ENCODE peak calls at places on chromosome 20, in seven cellular contexts. T is HTR-8/SVneo, D is neural crest cell, M is suprapubic skin, S is NCI-H1105, V is HFFc6, P is CD14-positive monocyte. E is an unnamed sample.

GRCh38 chr20:13220194-13220856 is 749 bp upstream of the ISM1 start:
- DNase-seq in T (no peak), D (peak; percentile 40), M (peak; percentile 88), S (no peak), V (no peak), P (no peak), E (no peak)

GRCh38 chr20:59222982-59223610 is 59.5 kb downstream of the ZNF831 start:
- DNase-seq in T (peak; percentile 52), D (peak; percentile 27), M (no peak), S (no peak), V (no peak), P (no peak), E (no peak)

GRCh38 chr20:32077192-32077591 is 25.1 kb downstream of the HCK start:
- DNase-seq in T (no peak), D (no peak), M (no peak), S (no peak), V (no peak), P (no peak), E (no peak)

GRCh38 chr20:63457737-63458136 is 14.7 kb downstream of the KCNQ2 start:
- DNase-seq in T (no peak), D (no peak), M (no peak), S (no peak), V (no peak), P (no peak), E (no peak)

GRCh38 chr20:61448396-61448795 is 196.3 kb downstream of the CDH4 start:
- DNase-seq in T (no peak), D (no peak), M (no peak), S (no peak), V (no peak), P (no peak), E (no peak)

GRCh38 chr20:52379723-52380336 is 188.3 kb upstream of the ZFP64 start:
- DNase-seq in T (peak; percentile 55), D (peak; percentile 45), M (no peak), S (no peak), V (no peak), P (no peak), E (no peak)

GRCh38 chr20:59938221-59938620 is 1.9 kb downstream of the PPP1R3D start:
- DNase-seq in T (peak; percentile 45), D (no peak), M (no peak), S (no peak), V (peak; percentile 83), P (no peak), E (no peak)

GRCh38 chr20:39347626-39348025 is 385.5 kb downstream of the DHX35 start:
- DNase-seq in T (no peak), D (no peak), M (no peak), S (no peak), V (no peak), P (no peak), E (no peak)

GRCh38 chr20:19757487-19757972 is 528 bp upstream of the RIN2 start:
- DNase-seq in T (peak; percentile 39), D (peak; percentile 57), M (peak; percentile 92), S (peak; percentile 26), V (peak; percentile 57), P (no peak), E (peak; percentile 56)

GRCh38 chr20:38973546-38974120 is 11.5 kb downstream of the DHX35 start:
- DNase-seq in T (no peak), D (no peak), M (no peak), S (peak; percentile 60), V (peak; percentile 65), P (no peak), E (no peak)

GRCh38 chr20:61253264-61253639 is 1.2 kb downstream of the CDH4 start:
- DNase-seq in T (peak; percentile 81), D (peak; percentile 50), M (no peak), S (peak; percentile 37), V (peak; percentile 41), P (no peak), E (no peak)

GRCh38 chr20:62893700-62894099 is 32.1 kb upstream of the TCFL5 start:
- DNase-seq in T (no peak), D (no peak), M (no peak), S (no peak), V (no peak), P (no peak), E (no peak)

GRCh38 chr20:33065785-33066184 is 12.1 kb downstream of the BPIFB3 start:
- DNase-seq in T (no peak), D (no peak), M (no peak), S (no peak), V (no peak), P (no peak), E (no peak)

GRCh38 chr20:38970302-38970701 is 8.2 kb downstream of the DHX35 start:
- DNase-seq in T (peak; percentile 38), D (no peak), M (no peak), S (no peak), V (peak; percentile 89), P (no peak), E (peak; percentile 82)

GRCh38 chr20:34111057-34111711 is 859 bp downstream of the EIF2S2 start:
- DNase-seq in T (no peak), D (no peak), M (peak; percentile 71), S (no peak), V (peak; percentile 55), P (no peak), E (peak; percentile 34)

GRCh38 chr20:58660855-58661254 is 9.8 kb downstream of the STX16 start:
- DNase-seq in T (no peak), D (no peak), M (no peak), S (no peak), V (no peak), P (no peak), E (no peak)

GRCh38 chr20:8018928-8019177 is 708 bp downstream of the TMX4 start:
- DNase-seq in T (no peak), D (no peak), M (no peak), S (peak; percentile 56), V (no peak), P (no peak), E (no peak)

GRCh38 chr20:22810626-22811559 is 224.2 kb upstream of the SSTR4 start:
- DNase-seq in T (no peak), D (no peak), M (no peak), S (no peak), V (no peak), P (no peak), E (no peak)

GRCh38 chr20:43507150-43508080 is at the start of gene L3MBTL1:
- DNase-seq in T (peak; percentile 97), D (peak; percentile 40), M (no peak), S (peak; percentile 25), V (no peak), P (no peak), E (no peak)

GRCh38 chr20:33770005-33770404 is 38.2 kb downstream of the ZNF341 start:
- DNase-seq in T (no peak), D (no peak), M (no peak), S (no peak), V (no peak), P (no peak), E (no peak)

GRCh38 chr20:44396369-44396768 is 40.9 kb downstream of the HNF4A start:
- DNase-seq in T (no peak), D (no peak), M (no peak), S (no peak), V (no peak), P (no peak), E (no peak)

GRCh38 chr20:33909331-33909921 is 84.3 kb upstream of the RALY start:
- DNase-seq in T (peak; percentile 84), D (no peak), M (no peak), S (no peak), V (peak; percentile 91), P (no peak), E (no peak)

GRCh38 chr20:22583773-22584629 is at the start of gene FOXA2:
- DNase-seq in T (no peak), D (no peak), M (no peak), S (peak; percentile 67), V (no peak), P (no peak), E (no peak)

GRCh38 chr20:56411759-56412472 is at the start of gene CASS4:
- DNase-seq in T (no peak), D (no peak), M (no peak), S (no peak), V (no peak), P (no peak), E (peak; percentile 42)

GRCh38 chr20:16369441-16369840 is 203.8 kb downstream of the KIF16B start:
- DNase-seq in T (no peak), D (no peak), M (no peak), S (no peak), V (no peak), P (no peak), E (no peak)

GRCh38 chr20:63791497-63792156 is 39.4 kb downstream of the ZBTB46 start:
- DNase-seq in T (no peak), D (peak; percentile 16), M (no peak), S (no peak), V (no peak), P (no peak), E (no peak)

GRCh38 chr20:49646126-49646525 is 67.6 kb downstream of the B4GALT5 start:
- DNase-seq in T (no peak), D (no peak), M (no peak), S (no peak), V (peak; percentile 86), P (no peak), E (peak; percentile 32)

GRCh38 chr20:51661609-51662178 is 106.5 kb downstream of the ATP9A start:
- DNase-seq in T (peak; percentile 69), D (no peak), M (no peak), S (no peak), V (peak; percentile 74), P (no peak), E (peak; percentile 28)

GRCh38 chr20:8473459-8473858 is 341.4 kb downstream of the PLCB1 start:
- DNase-seq in T (no peak), D (no peak), M (no peak), S (no peak), V (peak; percentile 13), P (no peak), E (no peak)

GRCh38 chr20:33803921-33804337 is 7.2 kb upstream of the CHMP4B start:
- DNase-seq in T (peak; percentile 46), D (no peak), M (no peak), S (no peak), V (peak; percentile 73), P (no peak), E (peak; percentile 40)

GRCh38 chr20:53291548-53291947 is 302.1 kb downstream of the ZNF217 start:
- DNase-seq in T (peak; percentile 15), D (peak; percentile 13), M (no peak), S (no peak), V (no peak), P (no peak), E (no peak)

GRCh38 chr20:22797103-22797502 is 212.7 kb upstream of the FOXA2 start:
- DNase-seq in T (no peak), D (no peak), M (no peak), S (no peak), V (no peak), P (no peak), E (no peak)

GRCh38 chr20:61698598-61698960 is 367.1 kb downstream of the TAF4 start:
- DNase-seq in T (no peak), D (no peak), M (no peak), S (no peak), V (no peak), P (no peak), E (no peak)

GRCh38 chr20:36255445-36255844 is 19.2 kb downstream of the AAR2 start:
- DNase-seq in T (no peak), D (no peak), M (peak; percentile 44), S (no peak), V (no peak), P (no peak), E (no peak)

GRCh38 chr20:24917797-24918578 is 31.1 kb upstream of the CST7 start:
- DNase-seq in T (peak; percentile 65), D (peak; percentile 72), M (no peak), S (peak; percentile 70), V (peak; percentile 25), P (no peak), E (peak; percentile 23)

GRCh38 chr20:51012357-51012756 is 10.6 kb downstream of the KCNG1 start:
- DNase-seq in T (no peak), D (no peak), M (no peak), S (no peak), V (no peak), P (no peak), E (no peak)

GRCh38 chr20:47188540-47188939 is 168.0 kb downstream of the ZMYND8 start:
- DNase-seq in T (no peak), D (no peak), M (no peak), S (no peak), V (no peak), P (no peak), E (no peak)

GRCh38 chr20:34222208-34222607 is 19.0 kb upstream of the ASIP start:
- DNase-seq in T (peak; percentile 84), D (no peak), M (no peak), S (no peak), V (peak; percentile 95), P (peak; percentile 60), E (peak; percentile 94)